ENCODE peak calls at places on chromosome 1, in nine cellular contexts. P is neural progenitor cell, K is astrocyte of the spinal cord, B is Calu3, Y is cardiac fibroblast, A is heart right ventricle, F is fibroblast of the aortic adventitia, X is MM.1S, Q is K562. N is an unnamed sample.

GRCh38 chr1:114314098-114314497 is 160.4 kb upstream of the SYT6 start:
- DNase-seq in X (no peak), Y (peak; percentile 32), F (peak; percentile 63), Q (no peak), P (no peak), B (no peak), A (no peak), K (peak; percentile 58), N (peak; percentile 36)

GRCh38 chr1:228340686-228341449 is 65.8 kb downstream of the TRIM11 start:
- DNase-seq in Y (no peak), P (peak; percentile 42), X (no peak), Q (peak; percentile 87), B (peak; percentile 73), F (no peak), A (peak; percentile 10), K (no peak), N (no peak)

GRCh38 chr1:1032428-1032827 is 12.5 kb downstream of the AGRN start:
- DNase-seq in P (peak; percentile 68), Y (no peak), Q (no peak), X (no peak), B (no peak), K (no peak), F (no peak), A (no peak), N (no peak)

GRCh38 chr1:181012203-181012520 is 10.5 kb downstream of the STX6 start:
- DNase-seq in Q (no peak), B (no peak), A (no peak), F (no peak), P (no peak), K (no peak), Y (no peak), X (no peak), N (no peak)

GRCh38 chr1:50423670-50424000 is 392 bp upstream of the DMRTA2 start:
- DNase-seq in B (no peak), A (no peak), P (no peak), Q (no peak), K (no peak), X (no peak), F (no peak), Y (no peak), N (no peak)

GRCh38 chr1:61289232-61289967 is 207.0 kb downstream of the NFIA start:
- DNase-seq in A (no peak), K (no peak), X (no peak), Q (peak; percentile 15), P (no peak), B (no peak), Y (no peak), F (no peak), N (no peak)

GRCh38 chr1:215744419-215744818 is 177.3 kb downstream of the KCTD3 start:
- DNase-seq in Q (no peak), F (peak; percentile 18), X (no peak), K (peak; percentile 5), A (no peak), B (no peak), P (no peak), Y (no peak), N (no peak)

GRCh38 chr1:156245451-156246232 is 2.2 kb downstream of the PAQR6 start:
- DNase-seq in X (no peak), B (peak; percentile 24), Q (no peak), A (no peak), P (no peak), Y (no peak), F (no peak), K (no peak), N (no peak)

GRCh38 chr1:100706861-100707260 is 12.7 kb upstream of the VCAM1 start:
- DNase-seq in P (no peak), Y (no peak), B (no peak), A (no peak), X (no peak), K (no peak), Q (no peak), F (no peak), N (no peak)

GRCh38 chr1:112444269-112444668 is 48.3 kb downstream of the CTTNBP2NL start:
- DNase-seq in B (no peak), A (no peak), Q (no peak), F (peak; percentile 46), X (no peak), P (no peak), K (peak; percentile 57), Y (peak; percentile 77), N (peak; percentile 74)

GRCh38 chr1:185049670-185050069 is 4.3 kb downstream of the RNF2 start:
- DNase-seq in X (no peak), Y (no peak), P (no peak), A (no peak), F (no peak), B (no peak), Q (no peak), K (no peak), N (no peak)
- TF ChIP-seq CTCF in X (no peak), Y (no peak), P (no peak), A (no peak), F (no peak), B (no peak), Q (no peak), K (no peak), N (no peak)

GRCh38 chr1:13812456-13813397 is 112.7 kb downstream of the PRDM2 start:
- DNase-seq in B (peak; percentile 49), Q (no peak), K (no peak), F (no peak), P (no peak), Y (no peak), A (no peak), X (no peak), N (peak; percentile 34)

GRCh38 chr1:13814131-13814530 is 114.1 kb downstream of the PRDM2 start:
- DNase-seq in B (no peak), P (no peak), F (no peak), A (no peak), Q (no peak), K (no peak), Y (no peak), X (no peak), N (no peak)

GRCh38 chr1:13816016-13816760 is 116.2 kb downstream of the PRDM2 start:
- DNase-seq in A (no peak), X (no peak), B (no peak), Y (no peak), F (no peak), P (no peak), Q (no peak), K (no peak), N (no peak)

GRCh38 chr1:13809461-13810159 is 109.6 kb downstream of the PRDM2 start:
- DNase-seq in K (no peak), P (no peak), Q (peak; percentile 68), X (no peak), B (no peak), A (no peak), Y (no peak), F (peak; percentile 19), N (peak; percentile 23)

DNA sequence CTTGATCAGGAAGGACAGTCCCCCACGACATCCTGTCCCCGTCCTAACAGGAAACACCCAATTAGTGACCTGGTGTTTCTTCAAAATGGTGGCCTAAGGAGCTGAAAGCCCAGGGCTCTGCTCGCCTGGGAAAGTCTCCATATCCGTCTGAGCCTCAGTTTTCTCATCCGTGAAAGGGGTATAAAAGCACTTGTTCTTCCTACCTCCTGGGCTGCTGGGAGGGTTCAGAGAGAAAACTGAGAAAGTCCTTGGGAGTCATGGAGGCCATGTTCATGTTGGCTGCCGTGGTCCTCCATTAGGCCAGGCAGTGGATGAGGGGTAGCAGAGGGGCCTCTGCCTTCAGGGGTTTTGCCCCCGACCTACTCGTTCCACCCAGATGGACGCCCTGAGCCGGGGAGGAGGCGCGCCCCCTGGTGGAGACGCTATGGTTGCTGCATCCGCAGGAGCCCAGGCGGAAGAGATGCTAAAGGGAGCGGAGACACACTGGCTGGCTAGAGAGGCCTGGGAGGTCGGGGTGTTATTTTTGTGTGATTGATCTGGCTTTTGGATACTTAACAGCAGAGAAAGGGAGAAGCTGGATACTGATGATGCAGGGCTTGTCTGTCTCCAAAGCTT is 113.5 kb downstream of the PRDM2 start:
- DNase-seq in F (peak; percentile 33), P (peak; percentile 72), X (no peak), Q (peak; percentile 89), A (peak; percentile 49), K (no peak), B (no peak), Y (no peak), N (peak; percentile 27)
- TF ChIP-seq CTCF in F (peak; percentile 68), P (peak; percentile 83), X (peak; percentile 56), Q (peak; percentile 89), A (peak; percentile 76), K (peak; percentile 75), B (no peak), Y (peak; percentile 70), N (peak; percentile 62)

GRCh38 chr1:235128453-235129328 is at the start of gene TOMM20:
- DNase-seq in B (peak; percentile 98), P (peak; percentile 98), Q (peak; percentile 96), X (peak; percentile 100), K (peak; percentile 98), Y (peak; percentile 99), A (peak; percentile 97), F (peak; percentile 98), N (peak; percentile 98)
- TF ChIP-seq CTCF in B (no peak), P (peak; percentile 34), Q (no peak), X (peak; percentile 3), K (no peak), Y (no peak), A (no peak), F (no peak), N (no peak)

GRCh38 chr1:231422798-231423309 is 767 bp upstream of the EGLN1 start:
- DNase-seq in X (no peak), F (no peak), A (no peak), Y (no peak), K (no peak), P (no peak), Q (no peak), B (no peak), N (no peak)
- TF ChIP-seq CTCF in X (no peak), F (no peak), A (no peak), Y (no peak), K (no peak), P (no peak), Q (no peak), B (no peak), N (no peak)

DNA sequence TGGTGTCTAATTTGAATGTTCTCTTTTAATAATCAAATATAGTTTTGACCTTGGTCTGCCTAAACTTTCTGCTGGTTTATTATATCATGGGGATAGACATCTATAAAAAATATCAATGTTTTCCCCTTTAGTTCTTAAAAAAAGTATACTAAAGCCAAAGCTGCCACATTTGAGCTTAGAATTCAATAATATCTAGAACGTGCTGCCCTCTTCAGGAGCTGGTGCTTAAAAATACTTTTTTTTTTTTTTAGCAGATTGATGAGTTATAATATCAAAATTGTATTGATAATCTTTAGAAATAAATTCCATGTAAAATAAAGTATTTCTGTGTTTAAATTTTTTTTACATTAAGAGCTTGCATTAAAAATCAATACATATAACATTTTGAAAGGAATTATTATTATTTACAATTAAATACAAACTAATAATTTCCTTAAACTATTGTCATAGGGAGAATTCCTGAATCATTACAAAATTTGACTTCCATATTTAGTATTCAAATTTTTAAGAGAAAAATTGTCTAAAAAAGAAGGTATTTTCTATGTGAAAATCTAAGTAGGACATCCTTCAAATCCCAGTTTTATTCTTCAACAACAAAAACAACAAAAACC is 40.1 kb upstream of the ADGRL2 start:
- DNase-seq in K (peak; percentile 36), A (no peak), Q (no peak), P (peak; percentile 5), Y (peak; percentile 66), B (no peak), X (no peak), F (peak; percentile 72), N (peak; percentile 58)
- TF ChIP-seq CTCF in K (peak; percentile 38), A (peak; percentile 41), Q (no peak), P (peak; percentile 42), Y (peak; percentile 41), B (no peak), X (peak; percentile 17), F (peak; percentile 49), N (peak; percentile 51)

N was measured in fibroblast of mammary gland.